ENCODE peak calls at places on chromosome 4, in five cellular contexts. E, J, M, T and R are unnamed samples.

GRCh38 chr4:55634417-55635128 is 1.5 kb downstream of the NMU start:
- DNase-seq in E (no peak), J (peak), M (no peak), T (no peak), R (no peak)

GRCh38 chr4:182448281-182449151 is 205.3 kb downstream of the TENM3 start:
- DNase-seq in E (peak), J (peak), M (peak), T (peak), R (peak)

GRCh38 chr4:11599044-11599443 is 170.3 kb upstream of the HS3ST1 start:
- DNase-seq in E (no peak), J (no peak), M (no peak), T (no peak), R (no peak)

GRCh38 chr4:118905546-118905945 is 16.9 kb downstream of the SYNPO2 start:
- DNase-seq in E (no peak), J (no peak), M (no peak), T (no peak), R (no peak)

GRCh38 chr4:188596027-188596426 is 456.8 kb downstream of the TRIML1 start:
- DNase-seq in E (no peak), J (no peak), M (no peak), T (no peak), R (no peak)

GRCh38 chr4:169626328-169627282 is 6.2 kb downstream of the CLCN3 start:
- DNase-seq in E (no peak), J (no peak), M (no peak), T (no peak), R (no peak)

GRCh38 chr4:113684534-113685091 is 76.9 kb downstream of the CAMK2D start:
- DNase-seq in E (peak), J (no peak), M (peak), T (no peak), R (no peak)

GRCh38 chr4:137635108-137635507 is 102.8 kb upstream of the PCDH18 start:
- DNase-seq in E (no peak), J (no peak), M (no peak), T (no peak), R (no peak)

GRCh38 chr4:94939791-94940530 is 182.2 kb downstream of the BMPR1B start:
- DNase-seq in E (no peak), J (no peak), M (no peak), T (no peak), R (no peak)

GRCh38 chr4:56804551-56804950 is 16.9 kb downstream of the SPINK2 start:
- DNase-seq in E (no peak), J (no peak), M (no peak), T (peak), R (no peak)

GRCh38 chr4:177448850-177449249 is 6.6 kb upstream of the AGA start:
- DNase-seq in E (no peak), J (no peak), M (no peak), T (no peak), R (no peak)

GRCh38 chr4:119138046-119138445 is 2.4 kb downstream of the MYOZ2 start:
- DNase-seq in E (no peak), J (no peak), M (no peak), T (no peak), R (no peak)

GRCh38 chr4:152619556-152619955 is 60.2 kb downstream of the TMEM154 start:
- DNase-seq in E (no peak), J (no peak), M (no peak), T (no peak), R (no peak)

GRCh38 chr4:141389649-141390048 is 169.0 kb downstream of the ZNF330 start:
- DNase-seq in E (no peak), J (no peak), M (no peak), T (no peak), R (no peak)

GRCh38 chr4:168654206-168655174 is 157.6 kb downstream of the PALLD start:
- DNase-seq in E (peak), J (no peak), M (peak), T (no peak), R (no peak)

GRCh38 chr4:32776435-32777203 is 2056.4 kb downstream of the PCDH7 start:
- DNase-seq in E (no peak), J (no peak), M (no peak), T (no peak), R (no peak)

GRCh38 chr4:178090640-178091411 is 648.6 kb upstream of the AGA start:
- DNase-seq in E (no peak), J (no peak), M (no peak), T (peak), R (no peak)

GRCh38 chr4:16240300-16240699 is 14.0 kb upstream of the TAPT1 start:
- DNase-seq in E (no peak), J (no peak), M (no peak), T (no peak), R (no peak)

GRCh38 chr4:151721466-151721865 is 39.3 kb downstream of the GATB start:
- DNase-seq in E (no peak), J (no peak), M (no peak), T (no peak), R (no peak)

GRCh38 chr4:107838138-107838618 is 13.4 kb downstream of the SGMS2 start:
- DNase-seq in E (no peak), J (no peak), M (no peak), T (no peak), R (no peak)

GRCh38 chr4:76377922-76378321 is 43.0 kb downstream of the CCDC158 start:
- DNase-seq in E (peak), J (no peak), M (peak), T (peak), R (no peak)

GRCh38 chr4:25861951-25862410 is 807 bp downstream of the SEL1L3 start:
- DNase-seq in E (peak), J (no peak), M (peak), T (no peak), R (no peak)

GRCh38 chr4:20395160-20395773 is 143.6 kb downstream of the SLIT2 start:
- DNase-seq in E (peak), J (peak), M (peak), T (peak), R (no peak)

GRCh38 chr4:64539234-64539849 is 130.1 kb upstream of the TECRL start:
- DNase-seq in E (no peak), J (peak), M (peak), T (peak), R (no peak)

GRCh38 chr4:72525938-72526337 is 43.1 kb downstream of the ADAMTS3 start:
- DNase-seq in E (peak), J (no peak), M (no peak), T (no peak), R (no peak)

GRCh38 chr4:159272341-159273125 is 169.7 kb downstream of the RAPGEF2 start:
- DNase-seq in E (no peak), J (no peak), M (no peak), T (no peak), R (no peak)

GRCh38 chr4:153471691-153472080 is 5.5 kb downstream of the TMEM131L start:
- DNase-seq in E (no peak), J (no peak), M (no peak), T (peak), R (no peak)

GRCh38 chr4:12791536-12791935 is 692.6 kb downstream of the RAB28 start:
- DNase-seq in E (no peak), J (peak), M (no peak), T (no peak), R (no peak)

GRCh38 chr4:109406337-109406931 is 27.2 kb upstream of the SEC24B start:
- DNase-seq in E (no peak), J (peak), M (peak), T (peak), R (no peak)

GRCh38 chr4:3524349-3524748 is 7.9 kb downstream of the LRPAP1 start:
- DNase-seq in E (peak), J (no peak), M (no peak), T (no peak), R (no peak)

GRCh38 chr4:4946416-4946815 is 72.8 kb downstream of the CYTL1 start:
- DNase-seq in E (no peak), J (no peak), M (no peak), T (no peak), R (no peak)

GRCh38 chr4:140556372-140557085 is 12.2 kb downstream of the UCP1 start:
- DNase-seq in E (no peak), J (no peak), M (no peak), T (peak), R (no peak)

GRCh38 chr4:121189811-121190210 is 25.7 kb upstream of the TNIP3 start:
- DNase-seq in E (no peak), J (no peak), M (no peak), T (peak), R (no peak)

GRCh38 chr4:162164881-162165528 is 1.2 kb upstream of the FSTL5 start:
- DNase-seq in E (no peak), J (no peak), M (no peak), T (no peak), R (no peak)

GRCh38 chr4:16626945-16627344 is 271.5 kb downstream of the LDB2 start:
- DNase-seq in E (no peak), J (no peak), M (no peak), T (no peak), R (peak)

GRCh38 chr4:82797048-82797590 is 1.5 kb downstream of the SCD5 start:
- DNase-seq in E (no peak), J (peak), M (no peak), T (no peak), R (no peak)